ENCODE peak calls at places on chromosome 1, in nine cellular contexts. K, E, F, A, X, U, G, Z and R are unnamed samples.

GRCh38 chr1:222466150-222466865 is 81.6 kb downstream of the HHIPL2 start:
- DNase-seq in K (no peak), E (no peak), F (no peak), A (no peak), X (no peak), U (no peak), G (no peak), Z (no peak), R (no peak)

GRCh38 chr1:170692866-170693575 is 29.1 kb downstream of the PRRX1 start:
- DNase-seq in K (no peak), E (no peak), F (no peak), A (no peak), X (no peak), U (no peak), G (no peak), Z (no peak), R (peak)

GRCh38 chr1:202355944-202356553 is 7.5 kb downstream of the PPP1R12B start:
- DNase-seq in K (no peak), E (peak), F (no peak), A (no peak), X (no peak), U (no peak), G (no peak), Z (no peak), R (no peak)

GRCh38 chr1:32393832-32394140 is 455 bp downstream of the BSDC1 start:
- DNase-seq in K (no peak), E (peak), F (no peak), A (no peak), X (peak), U (no peak), G (no peak), Z (peak), R (no peak)

GRCh38 chr1:182392045-182393028 is 747 bp upstream of the GLUL start:
- DNase-seq in K (no peak), E (peak), F (peak), A (peak), X (peak), U (no peak), G (peak), Z (peak), R (no peak)

GRCh38 chr1:39540504-39541031 is 36.0 kb downstream of the PABPC4 start:
- DNase-seq in K (peak), E (no peak), F (peak), A (no peak), X (peak), U (no peak), G (peak), Z (peak), R (peak)

GRCh38 chr1:1429671-1430073 is 5.8 kb upstream of the VWA1 start:
- DNase-seq in K (no peak), E (no peak), F (no peak), A (no peak), X (no peak), U (no peak), G (no peak), Z (no peak), R (no peak)

GRCh38 chr1:9902060-9902452 is 8.0 kb downstream of the CTNNBIP1 start:
- DNase-seq in K (no peak), E (no peak), F (no peak), A (no peak), X (no peak), U (no peak), G (no peak), Z (no peak), R (no peak)

GRCh38 chr1:190320952-190321351 is 156.7 kb downstream of the BRINP3 start:
- DNase-seq in K (no peak), E (peak), F (no peak), A (no peak), X (no peak), U (no peak), G (no peak), Z (no peak), R (peak)

DNA sequence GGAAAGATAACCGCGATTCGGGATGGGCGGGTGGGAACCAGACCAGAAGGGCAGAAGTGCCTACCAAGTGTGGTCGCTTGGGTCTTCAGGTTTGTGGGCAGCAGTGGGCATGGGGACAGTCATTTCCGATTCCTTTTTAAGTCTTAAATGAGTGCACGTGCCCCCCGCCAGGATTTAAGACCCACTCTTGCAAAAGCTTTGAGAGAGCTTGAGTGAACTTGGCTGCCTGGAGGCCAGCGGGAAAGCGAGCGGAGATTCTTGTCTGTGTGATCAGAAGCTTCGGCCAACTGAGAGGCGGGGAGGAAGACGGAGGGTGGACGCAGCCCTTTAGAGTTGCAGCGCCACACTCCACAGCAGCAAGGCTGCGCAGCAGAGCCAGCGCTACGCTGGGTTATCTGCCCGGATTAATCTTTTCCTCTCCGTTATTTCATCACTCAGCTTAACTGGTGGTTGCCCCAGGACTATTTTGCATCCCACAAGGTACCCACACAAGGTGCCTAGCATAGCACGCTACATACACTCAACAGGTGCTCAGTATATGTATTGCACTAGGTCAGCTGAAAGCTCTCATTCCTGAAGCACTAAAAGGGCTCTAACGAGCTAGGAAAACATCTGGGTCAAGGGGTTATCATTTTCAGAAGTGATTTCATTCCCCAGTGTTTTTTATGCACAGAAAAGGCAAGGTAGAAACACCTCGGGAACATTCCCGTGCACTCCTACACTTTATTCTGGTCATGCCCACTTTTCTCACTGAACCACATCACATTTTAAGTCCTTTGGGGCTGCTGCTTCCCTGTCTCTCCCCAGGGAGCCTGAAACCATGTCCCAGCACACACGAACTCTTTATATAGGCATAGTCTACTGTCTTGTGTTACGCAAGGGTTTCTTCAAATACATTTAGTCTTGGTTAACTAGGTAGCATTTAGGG is 1.5 kb upstream of the BATF3 start:
- DNase-seq in K (peak), E (peak), F (peak), A (no peak), X (peak), U (peak), G (peak), Z (peak), R (peak)
- TF ChIP-seq CTCF in K (no peak), E (peak), F (no peak), A (no peak), X (no peak), U (no peak), G (no peak), Z (peak), R (no peak)

GRCh38 chr1:147890177-147890790 is 12.3 kb upstream of the GJA8 start:
- DNase-seq in K (peak), E (peak), F (peak), A (peak), X (peak), U (peak), G (peak), Z (peak), R (peak)
- TF ChIP-seq CTCF in K (no peak), E (peak), F (no peak), A (peak), X (peak), U (no peak), G (peak), Z (peak), R (peak)

GRCh38 chr1:83543222-83543973 is 455.5 kb downstream of the TTLL7 start:
- DNase-seq in K (no peak), E (no peak), F (no peak), A (no peak), X (no peak), U (no peak), G (no peak), Z (no peak), R (no peak)

GRCh38 chr1:83548311-83548710 is 450.6 kb downstream of the TTLL7 start:
- DNase-seq in K (no peak), E (no peak), F (no peak), A (no peak), X (no peak), U (no peak), G (no peak), Z (no peak), R (no peak)

GRCh38 chr1:83547903-83548302 is 451.0 kb downstream of the TTLL7 start:
- DNase-seq in K (no peak), E (no peak), F (no peak), A (no peak), X (no peak), U (no peak), G (no peak), Z (no peak), R (peak)

GRCh38 chr1:83546863-83547262 is 452.1 kb downstream of the TTLL7 start:
- DNase-seq in K (no peak), E (no peak), F (no peak), A (no peak), X (no peak), U (no peak), G (no peak), Z (no peak), R (peak)

DNA sequence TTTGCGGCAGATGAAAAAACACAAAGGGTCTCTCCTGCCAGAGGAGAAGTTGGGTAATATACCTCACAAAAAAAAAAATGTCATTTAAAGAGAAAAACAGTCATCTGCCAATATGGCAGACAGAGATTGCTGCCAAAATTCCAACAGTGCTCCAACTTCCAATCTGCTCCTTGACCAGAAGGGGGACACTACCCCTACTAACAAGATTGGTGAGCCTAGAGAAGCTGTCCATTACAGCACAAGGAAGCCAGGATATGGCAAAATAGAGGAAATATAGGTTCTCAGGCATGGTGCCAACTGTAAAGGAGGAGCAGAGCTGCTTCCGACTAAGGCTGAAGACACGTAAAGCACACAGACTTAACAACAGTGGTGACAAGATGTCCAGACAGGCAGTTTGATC is 453.5 kb downstream of the TTLL7 start:
- DNase-seq in K (no peak), E (peak), F (no peak), A (no peak), X (no peak), U (no peak), G (no peak), Z (no peak), R (peak)
- TF ChIP-seq CTCF in K (no peak), E (peak), F (no peak), A (no peak), X (no peak), U (no peak), G (no peak), Z (no peak), R (no peak)

DNA sequence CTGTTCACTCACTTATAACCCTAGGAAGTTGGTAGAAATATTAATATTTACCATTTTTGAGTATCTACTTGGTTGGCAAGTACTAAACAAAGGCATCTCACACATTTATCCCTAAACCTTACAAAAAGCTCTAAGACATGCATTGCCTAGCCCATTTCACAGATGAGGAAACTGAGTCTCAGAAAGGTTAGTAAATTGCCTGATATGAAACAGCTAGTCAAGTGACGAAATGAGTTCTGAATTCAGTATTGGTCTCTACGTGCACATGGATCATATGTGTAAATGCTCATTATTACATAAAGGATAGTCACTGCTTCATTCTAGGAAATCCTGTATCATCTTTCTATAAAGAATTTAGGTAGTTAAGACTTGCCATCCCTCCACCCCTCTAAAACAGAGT is 105.1 kb downstream of the BARHL2 start:
- DNase-seq in K (no peak), E (no peak), F (no peak), A (no peak), X (no peak), U (no peak), G (no peak), Z (no peak), R (no peak)
- TF ChIP-seq CTCF in K (no peak), E (no peak), F (no peak), A (no peak), X (no peak), U (no peak), G (no peak), Z (no peak), R (no peak)

GRCh38 chr1:115465802-115466363 is 127.8 kb upstream of the NGF start:
- DNase-seq in K (no peak), E (no peak), F (no peak), A (no peak), X (no peak), U (no peak), G (no peak), Z (no peak), R (no peak)

GRCh38 chr1:115466433-115466832 is 128.4 kb upstream of the NGF start:
- DNase-seq in K (no peak), E (no peak), F (no peak), A (no peak), X (peak), U (no peak), G (no peak), Z (no peak), R (no peak)

GRCh38 chr1:115461526-115461925 is 123.5 kb upstream of the NGF start:
- DNase-seq in K (no peak), E (no peak), F (peak), A (no peak), X (no peak), U (no peak), G (no peak), Z (no peak), R (no peak)

GRCh38 chr1:115462677-115463076 is 124.6 kb upstream of the NGF start:
- DNase-seq in K (no peak), E (no peak), F (peak), A (no peak), X (no peak), U (no peak), G (no peak), Z (no peak), R (no peak)

GRCh38 chr1:115463347-115463746 is 125.3 kb upstream of the NGF start:
- DNase-seq in K (no peak), E (peak), F (peak), A (no peak), X (peak), U (no peak), G (no peak), Z (no peak), R (peak)
- TF ChIP-seq CTCF in K (no peak), E (peak), F (no peak), A (no peak), X (no peak), U (no peak), G (no peak), Z (no peak), R (peak)

GRCh38 chr1:42267904-42268303 is 67.1 kb downstream of the FOXJ3 start:
- DNase-seq in K (no peak), E (no peak), F (no peak), A (no peak), X (no peak), U (no peak), G (no peak), Z (no peak), R (no peak)

GRCh38 chr1:42263019-42263418 is 72.0 kb downstream of the FOXJ3 start:
- DNase-seq in K (no peak), E (no peak), F (no peak), A (no peak), X (no peak), U (no peak), G (no peak), Z (no peak), R (no peak)

GRCh38 chr1:42264791-42265190 is 70.2 kb downstream of the FOXJ3 start:
- DNase-seq in K (no peak), E (no peak), F (no peak), A (no peak), X (no peak), U (no peak), G (no peak), Z (no peak), R (no peak)

GRCh38 chr1:42260376-42261078 is 74.5 kb downstream of the FOXJ3 start:
- DNase-seq in K (no peak), E (no peak), F (no peak), A (no peak), X (no peak), U (no peak), G (no peak), Z (no peak), R (no peak)

GRCh38 chr1:42266253-42267135 is 68.5 kb downstream of the FOXJ3 start:
- DNase-seq in K (no peak), E (peak), F (no peak), A (no peak), X (no peak), U (no peak), G (no peak), Z (no peak), R (no peak)
- TF ChIP-seq CTCF in K (no peak), E (peak), F (no peak), A (no peak), X (no peak), U (no peak), G (no peak), Z (no peak), R (no peak)

GRCh38 chr1:78673120-78673519 is 23.5 kb downstream of the IFI44 start:
- DNase-seq in K (no peak), E (no peak), F (no peak), A (no peak), X (no peak), U (no peak), G (no peak), Z (no peak), R (peak)
- TF ChIP-seq CTCF in K (no peak), E (no peak), F (no peak), A (no peak), X (no peak), U (no peak), G (no peak), Z (no peak), R (no peak)